ENCODE peak calls at places on chromosomes 13 and 19, in four cellular contexts. One of them, this sample, is unnamed.

GRCh38 chr13:112204881-112205327 is 138.0 kb downstream of the SOX1 start:
- DNase-seq in H1: peak; percentile 69
- DNase-seq in GM23248: no peak
- DNase-seq in suprapubic skin: no peak
- DNase-seq in this sample: no peak

GRCh38 chr19:41325640-41325946 is 15.6 kb downstream of the CCDC97 start:
- DNase-seq in H1: peak; percentile 52
- DNase-seq in GM23248: no peak
- DNase-seq in suprapubic skin: no peak
- DNase-seq in this sample: no peak

GRCh38 chr19:5026706-5027273 is 57.9 kb downstream of the KDM4B start:
- DNase-seq in H1: no peak
- DNase-seq in GM23248: no peak
- DNase-seq in suprapubic skin: no peak
- DNase-seq in this sample: no peak

GRCh38 chr19:42850981-42851717 is 28.4 kb downstream of the PSG1 start:
- DNase-seq in H1: no peak
- DNase-seq in GM23248: peak; percentile 98
- DNase-seq in suprapubic skin: peak; percentile 81
- DNase-seq in this sample: no peak

GRCh38 chr13:88824218-88824617 is 1153.0 kb downstream of the SLITRK5 start:
- DNase-seq in H1: no peak
- DNase-seq in GM23248: no peak
- DNase-seq in suprapubic skin: no peak
- DNase-seq in this sample: no peak

GRCh38 chr19:57886046-57886445 is 2.8 kb downstream of the ZNF814 start:
- DNase-seq in H1: no peak
- DNase-seq in GM23248: no peak
- DNase-seq in suprapubic skin: no peak
- DNase-seq in this sample: no peak

GRCh38 chr19:48506138-48506733 is 5.4 kb downstream of the LMTK3 start:
- DNase-seq in H1: no peak
- DNase-seq in GM23248: peak; percentile 74
- DNase-seq in suprapubic skin: no peak
- DNase-seq in this sample: no peak

GRCh38 chr19:35856546-35857149 is at the start of gene KIRREL2:
- DNase-seq in H1: peak; percentile 90
- DNase-seq in GM23248: no peak
- DNase-seq in suprapubic skin: no peak
- DNase-seq in this sample: peak; percentile 76

GRCh38 chr13:46288570-46289259 is 77.0 kb downstream of the LRRC63 start:
- DNase-seq in H1: no peak
- DNase-seq in GM23248: peak; percentile 62
- DNase-seq in suprapubic skin: no peak
- DNase-seq in this sample: no peak

GRCh38 chr19:15210323-15210774 is 9.6 kb upstream of the NOTCH3 start:
- DNase-seq in H1: no peak
- DNase-seq in GM23248: peak; percentile 90
- DNase-seq in suprapubic skin: no peak
- DNase-seq in this sample: no peak

GRCh38 chr19:31555634-31556215 is 206.5 kb upstream of the TSHZ3 start:
- DNase-seq in H1: no peak
- DNase-seq in GM23248: peak; percentile 2
- DNase-seq in suprapubic skin: no peak
- DNase-seq in this sample: no peak

GRCh38 chr19:13082192-13083007 is 20.3 kb downstream of the LYL1 start:
- DNase-seq in H1: no peak
- DNase-seq in GM23248: peak; percentile 63
- DNase-seq in suprapubic skin: no peak
- DNase-seq in this sample: peak; percentile 63

GRCh38 chr19:16585808-16586476 is 13.7 kb upstream of the SLC35E1 start:
- DNase-seq in H1: no peak
- DNase-seq in GM23248: no peak
- DNase-seq in suprapubic skin: peak; percentile 57
- DNase-seq in this sample: no peak

GRCh38 chr19:13103961-13104847 is 1.5 kb upstream of the LYL1 start:
- DNase-seq in H1: peak; percentile 95
- DNase-seq in GM23248: peak; percentile 52
- DNase-seq in suprapubic skin: no peak
- DNase-seq in this sample: peak; percentile 56

GRCh38 chr13:72125561-72125960 is 258.6 kb upstream of the DACH1 start:
- DNase-seq in H1: no peak
- DNase-seq in GM23248: no peak
- DNase-seq in suprapubic skin: no peak
- DNase-seq in this sample: no peak

GRCh38 chr13:67366533-67366932 is 136.4 kb upstream of the PCDH9 start:
- DNase-seq in H1: no peak
- DNase-seq in GM23248: peak; percentile 36
- DNase-seq in suprapubic skin: no peak
- DNase-seq in this sample: no peak

GRCh38 chr13:44191504-44192171 is 182.0 kb upstream of the SERP2 start:
- DNase-seq in H1: no peak
- DNase-seq in GM23248: peak; percentile 90
- DNase-seq in suprapubic skin: no peak
- DNase-seq in this sample: peak; percentile 54

GRCh38 chr13:113903361-113903760 is 39.5 kb upstream of the GAS6 start:
- DNase-seq in H1: no peak
- DNase-seq in GM23248: peak; percentile 93
- DNase-seq in suprapubic skin: peak; percentile 55
- DNase-seq in this sample: no peak

GRCh38 chr13:27635256-27635655 is 13.6 kb downstream of the POLR1D start:
- DNase-seq in H1: no peak
- DNase-seq in GM23248: no peak
- DNase-seq in suprapubic skin: no peak
- DNase-seq in this sample: no peak

GRCh38 chr13:83881917-83882625 is at the start of gene SLITRK1:
- DNase-seq in H1: peak; percentile 93
- DNase-seq in GM23248: peak; percentile 30
- DNase-seq in suprapubic skin: no peak
- DNase-seq in this sample: peak; percentile 89

GRCh38 chr13:97826421-97826965 is 127.0 kb upstream of the IPO5 start:
- DNase-seq in H1: no peak
- DNase-seq in GM23248: no peak
- DNase-seq in suprapubic skin: no peak
- DNase-seq in this sample: no peak

GRCh38 chr19:29504454-29504853 is 21.3 kb upstream of the VSTM2B start:
- DNase-seq in H1: no peak
- DNase-seq in GM23248: no peak
- DNase-seq in suprapubic skin: no peak
- DNase-seq in this sample: no peak
- H3K27ac ChIP-seq in H1: no peak overlapping the region
- H3K27ac ChIP-seq in GM23248: no peak overlapping the region
- H3K27ac ChIP-seq in suprapubic skin: no peak overlapping the region
- H3K27ac ChIP-seq in this sample: no peak overlapping the region

DNA sequence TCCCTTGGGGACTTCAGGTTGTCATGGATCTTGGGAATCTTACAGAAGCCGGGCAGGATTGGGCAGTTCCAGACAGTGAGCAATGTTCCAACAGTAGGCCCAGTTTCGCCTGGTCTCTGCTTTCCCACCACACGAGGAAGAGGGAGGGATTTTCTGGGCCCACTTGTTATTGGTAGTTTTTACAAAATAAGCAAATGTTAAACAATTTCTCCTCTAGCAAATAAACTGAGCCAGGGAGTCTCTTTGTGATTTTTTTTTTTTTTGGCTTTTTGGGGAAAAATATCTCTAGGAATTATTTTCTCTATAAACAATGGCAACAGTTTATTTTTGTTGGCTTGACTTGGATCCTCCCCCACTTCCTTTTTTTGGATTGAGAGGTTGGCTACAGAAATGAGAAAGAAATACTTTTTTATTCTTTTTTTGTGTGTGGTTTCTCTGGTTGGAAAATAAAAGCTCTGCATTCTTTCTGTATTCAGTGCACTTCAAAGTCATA is 89.3 kb downstream of the TM9SF2 start:
- DNase-seq in H1: no peak
- DNase-seq in GM23248: peak; percentile 21
- DNase-seq in suprapubic skin: no peak
- DNase-seq in this sample: no peak
- H3K27ac ChIP-seq in H1: no peak overlapping the region
- H3K27ac ChIP-seq in GM23248: no peak overlapping the region
- H3K27ac ChIP-seq in suprapubic skin: no peak overlapping the region
- H3K27ac ChIP-seq in this sample: no peak overlapping the region

GRCh38 chr13:30125422-30126073 is 181.8 kb downstream of the KATNAL1 start:
- DNase-seq in H1: no peak
- DNase-seq in GM23248: peak; percentile 95
- DNase-seq in suprapubic skin: no peak
- DNase-seq in this sample: no peak
- H3K27ac ChIP-seq in H1: no peak overlapping the region
- H3K27ac ChIP-seq in GM23248: peak overlapping the region; percentile 28
- H3K27ac ChIP-seq in suprapubic skin: peak overlapping the region; percentile 23
- H3K27ac ChIP-seq in this sample: no peak overlapping the region

GRCh38 chr19:44690131-44690440 is 8.9 kb upstream of the CEACAM16 start:
- DNase-seq in H1: no peak
- DNase-seq in GM23248: no peak
- DNase-seq in suprapubic skin: no peak
- DNase-seq in this sample: no peak
- H3K27ac ChIP-seq in H1: no peak overlapping the region
- H3K27ac ChIP-seq in GM23248: no peak overlapping the region
- H3K27ac ChIP-seq in suprapubic skin: no peak overlapping the region
- H3K27ac ChIP-seq in this sample: no peak overlapping the region

GRCh38 chr13:53121131-53121773 is 92.6 kb downstream of the OLFM4 start:
- DNase-seq in H1: no peak
- DNase-seq in GM23248: no peak
- DNase-seq in suprapubic skin: no peak
- DNase-seq in this sample: no peak
- H3K27ac ChIP-seq in H1: no peak overlapping the region
- H3K27ac ChIP-seq in GM23248: no peak overlapping the region
- H3K27ac ChIP-seq in suprapubic skin: no peak overlapping the region
- H3K27ac ChIP-seq in this sample: no peak overlapping the region

DNA sequence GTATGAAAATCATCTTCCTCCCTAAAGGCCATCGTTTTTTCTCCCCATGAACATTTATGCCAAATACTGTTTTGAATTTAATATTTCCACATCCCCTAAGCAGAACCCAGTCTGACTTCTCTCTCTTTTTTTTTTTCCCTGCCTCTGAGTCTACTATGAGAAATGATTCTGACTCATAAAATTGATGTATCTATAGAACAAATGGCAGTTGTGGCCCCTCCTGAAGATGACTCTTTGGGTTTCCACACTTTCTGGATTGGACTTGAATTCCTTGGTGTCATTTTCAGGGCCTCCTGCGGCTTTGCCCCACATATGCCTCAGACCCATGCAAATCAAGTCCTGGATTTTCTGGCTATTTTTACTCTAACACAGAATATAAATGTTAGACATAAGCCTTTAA is 22.7 kb upstream of the NAXD start:
- DNase-seq in H1: no peak
- DNase-seq in GM23248: peak; percentile 73
- DNase-seq in suprapubic skin: peak; percentile 14
- DNase-seq in this sample: no peak
- H3K27ac ChIP-seq in H1: no peak overlapping the region
- H3K27ac ChIP-seq in GM23248: peak overlapping the region; percentile 22
- H3K27ac ChIP-seq in suprapubic skin: no peak overlapping the region
- H3K27ac ChIP-seq in this sample: no peak overlapping the region

DNA sequence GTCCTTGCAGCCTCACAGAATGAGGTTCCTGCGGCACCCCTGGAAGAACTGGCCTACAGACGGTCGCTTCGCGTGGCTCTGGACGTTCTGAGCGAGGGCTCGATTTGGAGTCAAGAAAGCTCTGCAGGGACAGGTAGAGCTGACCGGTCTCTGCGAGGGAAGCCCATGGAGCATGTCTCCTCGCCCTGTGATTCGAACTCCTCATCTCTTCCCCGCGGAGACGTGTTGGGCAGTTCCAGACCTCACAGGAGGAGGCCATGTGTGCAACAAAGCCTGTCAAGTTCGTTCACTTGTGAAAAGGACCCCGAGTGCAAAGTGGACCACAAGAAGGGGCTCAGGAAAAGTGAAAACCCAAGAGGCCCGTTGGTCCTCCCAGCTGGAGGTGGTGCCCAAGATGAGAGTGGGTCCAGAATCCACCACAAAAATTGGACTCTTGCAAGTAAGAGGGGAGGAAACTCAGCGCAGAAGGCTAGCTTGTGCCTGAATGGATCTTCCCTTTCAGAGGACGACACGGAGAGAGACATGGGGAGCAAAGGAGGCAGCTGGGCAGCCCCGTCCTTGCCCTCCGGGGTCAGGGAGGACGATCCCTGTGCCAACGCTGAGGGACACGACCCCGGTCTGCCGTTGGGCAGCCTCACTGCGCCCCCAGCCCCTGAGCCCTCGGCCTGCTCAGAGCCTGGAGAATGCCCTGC is 23.4 kb upstream of the NDUFS7 start:
- DNase-seq in H1: no peak
- DNase-seq in GM23248: no peak
- DNase-seq in suprapubic skin: no peak
- DNase-seq in this sample: no peak
- H3K27ac ChIP-seq in H1: no peak overlapping the region
- H3K27ac ChIP-seq in GM23248: peak overlapping the region; percentile 97
- H3K27ac ChIP-seq in suprapubic skin: peak overlapping the region; percentile 59
- H3K27ac ChIP-seq in this sample: no peak overlapping the region

GRCh38 chr19:50500060-50500752 is 10.8 kb downstream of the JOSD2 start:
- DNase-seq in H1: peak; percentile 74
- DNase-seq in GM23248: peak; percentile 19
- DNase-seq in suprapubic skin: no peak
- DNase-seq in this sample: peak; percentile 91

GRCh38 chr19:50500753-50501151 is 10.2 kb downstream of the JOSD2 start:
- DNase-seq in H1: no peak
- DNase-seq in GM23248: no peak
- DNase-seq in suprapubic skin: no peak
- DNase-seq in this sample: peak; percentile 72

GRCh38 chr19:50496189-50497029 is 14.6 kb downstream of the JOSD2 start:
- DNase-seq in H1: no peak
- DNase-seq in GM23248: no peak
- DNase-seq in suprapubic skin: no peak
- DNase-seq in this sample: peak; percentile 47

GRCh38 chr19:50497030-50497420 is 14.0 kb downstream of the JOSD2 start:
- DNase-seq in H1: no peak
- DNase-seq in GM23248: no peak
- DNase-seq in suprapubic skin: no peak
- DNase-seq in this sample: no peak

DNA sequence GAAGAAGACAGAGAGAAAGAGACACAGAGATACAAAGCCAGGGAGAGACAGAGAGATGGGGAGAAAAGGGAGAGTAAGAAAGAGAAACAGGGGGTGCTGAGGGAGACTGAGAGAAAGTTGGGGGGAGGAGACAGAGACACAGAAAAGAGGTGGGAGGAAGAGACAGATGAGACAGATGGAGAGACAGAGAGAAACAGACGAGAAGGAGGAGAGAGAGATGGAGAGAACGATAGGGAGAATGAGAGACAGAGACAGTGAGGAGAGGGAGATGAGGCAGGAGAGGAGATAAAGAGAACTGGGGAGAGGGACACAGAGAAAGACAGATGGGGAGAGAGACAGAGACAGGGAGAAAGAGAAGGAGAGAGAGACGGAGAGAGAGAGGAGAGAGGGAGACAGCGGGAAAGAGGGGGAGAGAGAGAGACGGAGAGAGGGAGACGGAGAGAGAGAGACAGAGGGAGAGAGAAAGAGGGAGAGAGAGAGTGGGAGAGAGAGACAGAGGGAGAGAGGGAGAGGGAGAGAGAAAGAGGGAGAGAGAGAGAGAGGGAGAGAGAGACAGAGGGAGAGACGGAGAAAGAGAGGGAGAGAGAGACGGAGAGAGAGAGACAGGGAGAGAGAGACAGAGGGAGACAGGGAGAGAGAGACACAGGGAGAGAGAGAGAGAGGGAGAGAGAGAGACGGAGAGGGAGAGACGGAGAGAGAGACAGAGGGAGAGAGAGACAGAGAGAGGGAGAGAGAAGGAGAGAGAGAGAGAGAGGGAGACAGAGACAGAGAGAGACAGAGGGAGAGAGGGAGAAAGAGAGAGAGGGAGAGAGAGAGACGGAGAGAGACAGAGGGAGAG is 12.6 kb downstream of the JOSD2 start:
- DNase-seq in H1: no peak
- DNase-seq in GM23248: no peak
- DNase-seq in suprapubic skin: no peak
- DNase-seq in this sample: no peak
- H3K27ac ChIP-seq in H1: no peak overlapping the region
- H3K27ac ChIP-seq in GM23248: no peak overlapping the region
- H3K27ac ChIP-seq in suprapubic skin: no peak overlapping the region
- H3K27ac ChIP-seq in this sample: no peak overlapping the region

This sample was measured in WERI-Rb-1.